ENCODE peak calls at places on chromosomes 4 and X, in seven cellular contexts. G, L, I, S, H, Z and W are unnamed samples.
A peak's percentile ranks its signal among the peaks of the same experiment; 100 is the strongest.

GRCh38 chr4:36884151-36884550 is 360.4 kb upstream of the NWD2 start:
- DNase-seq in G (no peak), L (no peak), I (no peak), S (no peak), H (no peak), Z (no peak), W (no peak)

GRCh38 chr4:184836613-184837012 is 10.8 kb upstream of the ACSL1 start:
- DNase-seq in G (no peak), L (no peak), I (no peak), S (no peak), H (no peak), Z (no peak), W (no peak)

GRCh38 chr4:148059617-148060180 is 327.8 kb downstream of the ARHGAP10 start:
- DNase-seq in G (no peak), L (no peak), I (no peak), S (no peak), H (no peak), Z (no peak), W (no peak)

GRCh38 chr4:57249083-57249482 is 138.9 kb upstream of the IGFBP7 start:
- DNase-seq in G (no peak), L (no peak), I (peak; percentile 4), S (no peak), H (no peak), Z (no peak), W (no peak)

GRCh38 chr4:160026720-160027119 is 923.8 kb downstream of the RAPGEF2 start:
- DNase-seq in G (peak; percentile 84), L (no peak), I (no peak), S (peak; percentile 26), H (peak; percentile 29), Z (no peak), W (peak; percentile 68)

GRCh38 chr4:140427104-140427918 is at the start of gene CLGN:
- DNase-seq in G (peak; percentile 94), L (peak; percentile 91), I (peak; percentile 44), S (peak; percentile 65), H (peak; percentile 58), Z (peak; percentile 73), W (peak; percentile 93)

GRCh38 chrX:151393514-151393913 is 3.5 kb upstream of the VMA21 start:
- DNase-seq in G (peak; percentile 86), L (peak; percentile 18), I (no peak), S (no peak), H (peak; percentile 8), Z (no peak), W (peak; percentile 45)

GRCh38 chrX:66676990-66677389 is 38.1 kb upstream of the EDA2R start:
- DNase-seq in G (no peak), L (no peak), I (peak; percentile 69), S (peak; percentile 41), H (no peak), Z (no peak), W (no peak)

GRCh38 chr4:67565284-67565683 is 6.8 kb downstream of the STAP1 start:
- DNase-seq in G (no peak), L (no peak), I (peak; percentile 22), S (no peak), H (no peak), Z (no peak), W (no peak)

GRCh38 chr4:60562353-60562752 is 637.8 kb upstream of the ADGRL3 start:
- DNase-seq in G (peak; percentile 6), L (no peak), I (no peak), S (no peak), H (no peak), Z (no peak), W (no peak)

GRCh38 chrX:121579016-121579760 is 531.8 kb downstream of the GLUD2 start:
- DNase-seq in G (peak; percentile 7), L (no peak), I (no peak), S (no peak), H (peak; percentile 52), Z (no peak), W (no peak)

GRCh38 chr4:108852691-108853090 is 89.8 kb upstream of the ETNPPL start:
- DNase-seq in G (no peak), L (no peak), I (no peak), S (no peak), H (no peak), Z (no peak), W (no peak)

GRCh38 chr4:25299476-25300203 is 12.9 kb upstream of the ZCCHC4 start:
- DNase-seq in G (peak; percentile 61), L (no peak), I (no peak), S (no peak), H (peak; percentile 80), Z (no peak), W (no peak)

GRCh38 chrX:53930513-53931380 is 113.5 kb downstream of the PHF8 start:
- DNase-seq in G (peak; percentile 8), L (no peak), I (peak; percentile 65), S (peak; percentile 74), H (peak; percentile 8), Z (no peak), W (no peak)

GRCh38 chrX:101485212-101486064 is at the start of gene ARMCX4:
- DNase-seq in G (peak; percentile 66), L (peak; percentile 47), I (peak; percentile 62), S (peak; percentile 81), H (no peak), Z (peak; percentile 41), W (peak; percentile 90)

GRCh38 chrX:11589573-11590110 is 76.1 kb downstream of the ARHGAP6 start:
- DNase-seq in G (no peak), L (no peak), I (no peak), S (peak; percentile 46), H (no peak), Z (no peak), W (no peak)

GRCh38 chrX:136954930-136955329 is 74.4 kb upstream of the RBMX start:
- DNase-seq in G (peak; percentile 3), L (no peak), I (peak; percentile 46), S (peak; percentile 29), H (peak; percentile 31), Z (no peak), W (no peak)

GRCh38 chr4:38280323-38280706 is 320.1 kb downstream of the PTTG2 start:
- DNase-seq in G (no peak), L (no peak), I (no peak), S (no peak), H (no peak), Z (no peak), W (no peak)

GRCh38 chrX:1453390-1453783 is 678 bp upstream of the ASMTL start:
- DNase-seq in G (no peak), L (no peak), I (no peak), S (no peak), H (no peak), Z (no peak), W (no peak)

GRCh38 chrX:17521871-17522693 is 147.1 kb downstream of the NHS start:
- DNase-seq in G (peak; percentile 75), L (no peak), I (peak; percentile 45), S (no peak), H (peak; percentile 64), Z (no peak), W (peak; percentile 56)

GRCh38 chrX:132576945-132577344 is 88.1 kb upstream of the MBNL3 start:
- DNase-seq in G (no peak), L (no peak), I (no peak), S (peak; percentile 1), H (peak; percentile 33), Z (no peak), W (no peak)

GRCh38 chrX:150842198-150842553 is 56.3 kb downstream of the CD99L2 start:
- DNase-seq in G (no peak), L (no peak), I (no peak), S (no peak), H (no peak), Z (no peak), W (no peak)

GRCh38 chrX:78997870-78998558 is 52.8 kb downstream of the P2RY10 start:
- DNase-seq in G (no peak), L (no peak), I (no peak), S (no peak), H (no peak), Z (no peak), W (no peak)

GRCh38 chrX:107626481-107626880 is 1.8 kb upstream of the PRPS1 start:
- DNase-seq in G (no peak), L (no peak), I (no peak), S (no peak), H (peak; percentile 75), Z (no peak), W (no peak)

GRCh38 chr4:42865572-42866189 is 26.8 kb upstream of the GRXCR1 start:
- DNase-seq in G (peak; percentile 75), L (peak; percentile 66), I (peak; percentile 36), S (peak; percentile 47), H (peak; percentile 84), Z (peak; percentile 5), W (peak; percentile 56)

GRCh38 chrX:56763556-56764152 is 34.6 kb downstream of the NBDY start:
- DNase-seq in G (no peak), L (no peak), I (peak; percentile 75), S (no peak), H (peak; percentile 89), Z (no peak), W (peak; percentile 31)
- H3K4me1 ChIP-seq in G (no peaks in the 10 kb centered on the region), L (no peaks in the 10 kb centered on the region), I (peaks cover 3% of the 10 kb centered on the region), S (peaks cover 7% of the 10 kb centered on the region), H (peaks cover 9% of the 10 kb centered on the region), Z (peaks cover 4% of the 10 kb centered on the region), W (peaks cover 2% of the 10 kb centered on the region)

DNA sequence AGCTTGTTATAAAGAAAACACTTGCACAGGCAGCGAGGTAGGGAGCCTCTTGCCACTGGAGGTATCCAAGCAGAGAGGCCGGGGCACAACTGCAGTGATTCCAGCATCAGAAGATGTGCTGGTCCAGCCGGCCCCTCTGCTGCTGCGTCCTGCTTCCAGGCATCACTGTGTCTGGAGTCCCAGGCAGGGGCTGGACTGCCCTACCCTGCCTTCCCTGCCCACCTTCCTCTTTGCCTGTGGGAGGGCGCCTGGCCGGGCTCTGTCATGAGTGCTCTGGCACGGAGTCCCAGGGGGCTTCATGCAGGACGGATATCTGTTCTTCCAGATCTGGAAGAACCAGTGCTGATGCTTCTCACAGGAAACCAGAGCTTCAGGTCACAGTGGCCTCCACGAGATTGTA is 187.6 kb upstream of the PSAPL1 start:
- DNase-seq in G (no peak), L (no peak), I (no peak), S (no peak), H (no peak), Z (no peak), W (no peak)
- H2AK5ac ChIP-seq in G (no peak overlapping the region), L (no peak overlapping the region), I (no peak overlapping the region), S (no peak overlapping the region), H (no peak overlapping the region), Z (no peak overlapping the region), W (no peak overlapping the region)

DNA sequence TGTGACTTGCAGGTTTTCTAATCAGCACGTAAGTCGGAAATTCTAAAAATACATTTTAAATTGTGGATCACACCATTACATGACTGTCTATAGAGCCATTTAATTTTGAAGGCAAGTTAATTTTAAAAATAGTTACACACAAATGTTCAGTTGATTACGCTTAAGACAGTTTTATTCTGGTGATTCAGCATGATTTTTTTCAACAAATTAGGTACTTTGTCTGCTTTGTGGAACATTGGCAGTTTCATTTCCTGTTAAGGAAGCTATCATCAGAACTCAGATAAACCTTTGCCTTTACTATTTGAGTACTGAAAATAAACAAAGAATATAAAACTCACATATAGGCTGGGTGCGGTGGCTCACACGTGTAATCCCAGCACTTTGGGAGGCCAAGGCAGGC is 19.5 kb downstream of the SAT1 start:
- DNase-seq in G (no peak), L (no peak), I (no peak), S (no peak), H (no peak), Z (no peak), W (no peak)
- H3K4me1 ChIP-seq in G (no peaks in the 10 kb centered on the region), L (no peaks in the 10 kb centered on the region), I (peaks cover 5% of the 10 kb centered on the region), S (peaks cover 4% of the 10 kb centered on the region), H (peaks cover 4% of the 10 kb centered on the region), Z (no peaks in the 10 kb centered on the region), W (no peaks in the 10 kb centered on the region)

DNA sequence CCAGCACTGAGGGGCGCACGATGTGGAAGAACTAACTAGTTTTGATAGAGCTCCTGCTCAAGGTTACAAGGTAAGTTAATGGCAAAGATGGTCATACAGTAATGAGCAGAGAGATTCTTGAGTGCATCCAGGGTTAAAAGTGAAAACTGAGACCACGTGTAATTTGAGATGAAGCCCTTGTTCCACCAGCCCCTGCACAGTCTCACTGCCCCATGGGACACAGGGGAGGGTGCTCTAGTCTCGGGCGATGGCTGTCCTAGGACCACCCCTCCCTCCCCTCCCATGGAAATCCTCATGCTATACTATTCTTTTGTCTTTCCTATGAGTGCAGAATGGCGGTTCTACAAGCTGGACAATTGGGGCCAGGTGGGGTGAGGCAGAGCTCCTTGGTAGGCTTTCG is 1.8 kb downstream of the G6PD start:
- DNase-seq in G (no peak), L (no peak), I (no peak), S (no peak), H (no peak), Z (no peak), W (no peak)
- H2AK5ac ChIP-seq in G (no peak overlapping the region), L (no peak overlapping the region), I (peak overlapping the region; percentile 8), S (no peak overlapping the region), H (no peak overlapping the region), Z (no peak overlapping the region), W (no peak overlapping the region)